ENCODE peak calls at places on chromosomes 6 and 20, in four cellular contexts. A is AML-193, S is heart right ventricle, M is cardiac muscle cell. V is an unnamed sample.

GRCh38 chr6:14736231-14736953 is 509.5 kb upstream of the JARID2 start:
- DNase-seq in S (no peak), M (no peak), A (no peak), V (no peak)

GRCh38 chr20:36304786-36305495 is 1.2 kb upstream of the DLGAP4 start:
- DNase-seq in S (no peak), A (no peak), M (peak; percentile 29), V (no peak)

GRCh38 chr20:7637184-7637583 is 303.1 kb downstream of the HAO1 start:
- DNase-seq in S (no peak), M (no peak), A (no peak), V (no peak)

GRCh38 chr20:34709836-34710567 is 5.9 kb downstream of the TP53INP2 start:
- DNase-seq in M (peak; percentile 86), S (peak; percentile 72), A (peak; percentile 65), V (peak; percentile 60)

GRCh38 chr6:81938014-81938761 is 185.7 kb upstream of the TENT5A start:
- DNase-seq in M (no peak), A (peak; percentile 32), S (no peak), V (no peak)

GRCh38 chr6:116596815-116597214 is 19.5 kb upstream of the RSPH4A start:
- DNase-seq in A (no peak), S (no peak), M (peak; percentile 70), V (peak; percentile 36)

GRCh38 chr6:2940851-2941250 is 30.5 kb downstream of the SERPINB6 start:
- DNase-seq in M (no peak), A (no peak), S (no peak), V (no peak)

GRCh38 chr6:131197716-131198115 is 62.4 kb downstream of the AKAP7 start:
- DNase-seq in M (no peak), S (no peak), A (no peak), V (no peak)

GRCh38 chr6:56594699-56595098 is 48.0 kb downstream of the DST start:
- DNase-seq in M (no peak), A (no peak), S (no peak), V (no peak)

GRCh38 chr6:93915961-93916360 is 496.6 kb upstream of the EPHA7 start:
- DNase-seq in A (no peak), S (no peak), M (no peak), V (no peak)

GRCh38 chr6:37877373-37878149 is 58.0 kb downstream of the ZFAND3 start:
- DNase-seq in M (no peak), A (no peak), S (no peak), V (no peak)